ENCODE peak calls at places on chromosome 1, in six cellular contexts. One of them, this sample, is unnamed.

GRCh38 chr1:93681549-93682412 is at the start of gene BCAR3:
- DNase-seq in fibroblast of mammary gland: peak; percentile 62
- DNase-seq in smooth muscle cell of the brain vasculature: no peak
- DNase-seq in Kasumi-1: peak; percentile 42
- DNase-seq in ACHN: peak; percentile 83
- DNase-seq in stimulated activated CD4-positive, alpha-beta T cell treated with anti-CD3 and anti-CD28 coated beads, TNF-alpha, amount 100 ng/mL, for 1 hour: no peak
- DNase-seq in this sample: no peak

GRCh38 chr1:43705982-43706597 is 1.2 kb upstream of the ST3GAL3 start:
- DNase-seq in fibroblast of mammary gland: peak; percentile 15
- DNase-seq in smooth muscle cell of the brain vasculature: no peak
- DNase-seq in Kasumi-1: no peak
- DNase-seq in ACHN: peak; percentile 9
- DNase-seq in stimulated activated CD4-positive, alpha-beta T cell treated with anti-CD3 and anti-CD28 coated beads, TNF-alpha, amount 100 ng/mL, for 1 hour: no peak
- DNase-seq in this sample: no peak

GRCh38 chr1:36384542-36385409 is 948 bp downstream of the STK40 start:
- DNase-seq in fibroblast of mammary gland: peak; percentile 16
- DNase-seq in smooth muscle cell of the brain vasculature: no peak
- DNase-seq in Kasumi-1: peak; percentile 83
- DNase-seq in ACHN: peak; percentile 21
- DNase-seq in stimulated activated CD4-positive, alpha-beta T cell treated with anti-CD3 and anti-CD28 coated beads, TNF-alpha, amount 100 ng/mL, for 1 hour: no peak
- DNase-seq in this sample: no peak

GRCh38 chr1:39159224-39160036 is 45.1 kb upstream of the MACF1 start:
- DNase-seq in fibroblast of mammary gland: no peak
- DNase-seq in smooth muscle cell of the brain vasculature: no peak
- DNase-seq in Kasumi-1: no peak
- DNase-seq in ACHN: peak; percentile 44
- DNase-seq in stimulated activated CD4-positive, alpha-beta T cell treated with anti-CD3 and anti-CD28 coated beads, TNF-alpha, amount 100 ng/mL, for 1 hour: no peak
- DNase-seq in this sample: no peak

GRCh38 chr1:215744419-215744818 is 177.3 kb downstream of the KCTD3 start:
- DNase-seq in fibroblast of mammary gland: no peak
- DNase-seq in smooth muscle cell of the brain vasculature: no peak
- DNase-seq in Kasumi-1: no peak
- DNase-seq in ACHN: no peak
- DNase-seq in stimulated activated CD4-positive, alpha-beta T cell treated with anti-CD3 and anti-CD28 coated beads, TNF-alpha, amount 100 ng/mL, for 1 hour: no peak
- DNase-seq in this sample: no peak

GRCh38 chr1:42931108-42931539 is 27.5 kb downstream of the SLC2A1 start:
- DNase-seq in fibroblast of mammary gland: peak; percentile 42
- DNase-seq in smooth muscle cell of the brain vasculature: no peak
- DNase-seq in Kasumi-1: peak; percentile 72
- DNase-seq in ACHN: peak; percentile 57
- DNase-seq in stimulated activated CD4-positive, alpha-beta T cell treated with anti-CD3 and anti-CD28 coated beads, TNF-alpha, amount 100 ng/mL, for 1 hour: no peak
- DNase-seq in this sample: no peak

GRCh38 chr1:154407021-154407865 is 2.1 kb downstream of the IL6R start:
- DNase-seq in fibroblast of mammary gland: no peak
- DNase-seq in smooth muscle cell of the brain vasculature: no peak
- DNase-seq in Kasumi-1: peak; percentile 48
- DNase-seq in ACHN: no peak
- DNase-seq in stimulated activated CD4-positive, alpha-beta T cell treated with anti-CD3 and anti-CD28 coated beads, TNF-alpha, amount 100 ng/mL, for 1 hour: no peak
- DNase-seq in this sample: no peak

GRCh38 chr1:156160744-156161181 is 7.4 kb downstream of the SEMA4A start:
- DNase-seq in fibroblast of mammary gland: peak; percentile 58
- DNase-seq in smooth muscle cell of the brain vasculature: peak; percentile 47
- DNase-seq in Kasumi-1: no peak
- DNase-seq in ACHN: no peak
- DNase-seq in stimulated activated CD4-positive, alpha-beta T cell treated with anti-CD3 and anti-CD28 coated beads, TNF-alpha, amount 100 ng/mL, for 1 hour: peak; percentile 59
- DNase-seq in this sample: no peak

GRCh38 chr1:24364975-24365678 is 46.0 kb downstream of the GRHL3 start:
- DNase-seq in fibroblast of mammary gland: peak; percentile 99
- DNase-seq in smooth muscle cell of the brain vasculature: no peak
- DNase-seq in Kasumi-1: no peak
- DNase-seq in ACHN: peak; percentile 55
- DNase-seq in stimulated activated CD4-positive, alpha-beta T cell treated with anti-CD3 and anti-CD28 coated beads, TNF-alpha, amount 100 ng/mL, for 1 hour: no peak
- DNase-seq in this sample: peak; percentile 76

This sample was measured in Panc1.